ENCODE peak calls at places on chromosomes 12 and 14, in four cellular contexts. J, L, A and F are unnamed samples.

GRCh38 chr12:51183816-51184215 is 10.9 kb upstream of the TFCP2 start:
- DNase-seq in J (no peak), L (no peak), A (no peak), F (no peak)

GRCh38 chr14:50520947-50521815 is 11.2 kb downstream of the MAP4K5 start:
- DNase-seq in A (no peak), J (peak; percentile 10), L (peak; percentile 56), F (peak; percentile 59)

GRCh38 chr14:101903111-101903561 is 61.2 kb upstream of the DYNC1H1 start:
- DNase-seq in J (no peak), A (no peak), L (no peak), F (no peak)

GRCh38 chr12:105331805-105332251 is 1.3 kb downstream of the C12orf75 start:
- DNase-seq in A (peak; percentile 32), L (no peak), J (no peak), F (no peak)

GRCh38 chr14:104107611-104108569 is 22.4 kb downstream of the ASPG start:
- DNase-seq in J (peak; percentile 47), A (no peak), L (no peak), F (no peak)

GRCh38 chr12:77560714-77561113 is 270.0 kb upstream of the NAV3 start:
- DNase-seq in A (peak; percentile 1), J (no peak), L (no peak), F (no peak)

GRCh38 chr12:47828967-47829482 is 9.3 kb upstream of the HDAC7 start:
- DNase-seq in L (no peak), J (peak; percentile 89), A (no peak), F (peak; percentile 60)

GRCh38 chr12:1691123-1692007 is 495 bp downstream of the ADIPOR2 start:
- DNase-seq in A (peak; percentile 31), J (no peak), L (no peak), F (no peak)

GRCh38 chr14:100587248-100587762 is at the start of gene BEGAIN:
- DNase-seq in A (no peak), L (no peak), J (peak; percentile 86), F (no peak)

GRCh38 chr12:121145221-121145620 is 12.5 kb downstream of the P2RX7 start:
- DNase-seq in A (no peak), L (no peak), J (no peak), F (no peak)

GRCh38 chr12:92244036-92244435 is 98.4 kb upstream of the BTG1 start:
- DNase-seq in J (no peak), L (no peak), A (no peak), F (no peak)

GRCh38 chr14:40623641-40624040 is 983.0 kb upstream of the LRFN5 start:
- DNase-seq in L (no peak), J (no peak), A (no peak), F (no peak)

GRCh38 chr12:38155020-38155395 is 161.6 kb upstream of the ALG10B start:
- DNase-seq in J (no peak), L (no peak), A (no peak), F (no peak)

GRCh38 chr12:54015210-54015931 is 6.6 kb downstream of the HOXC8 start:
- DNase-seq in J (no peak), L (no peak), A (no peak), F (no peak)

GRCh38 chr12:67887065-67887464 is 102.2 kb upstream of the IFNG-AS1 start:
- DNase-seq in L (no peak), A (no peak), J (no peak), F (no peak)

GRCh38 chr12:67890726-67891125 is 98.5 kb upstream of the IFNG-AS1 start:
- DNase-seq in A (no peak), J (no peak), L (no peak), F (no peak)

GRCh38 chr12:67892289-67892688 is 97.0 kb upstream of the IFNG-AS1 start:
- DNase-seq in J (no peak), L (no peak), A (no peak), F (no peak)

GRCh38 chr12:67891566-67891965 is 97.7 kb upstream of the IFNG-AS1 start:
- DNase-seq in A (no peak), J (no peak), L (no peak), F (no peak)

GRCh38 chr12:67889935-67890334 is 99.3 kb upstream of the IFNG-AS1 start:
- DNase-seq in J (no peak), A (no peak), L (no peak), F (no peak)
- TF ChIP-seq KDM1A in J (no peak), A (no peak), L (no peak), F (no peak)

DNA sequence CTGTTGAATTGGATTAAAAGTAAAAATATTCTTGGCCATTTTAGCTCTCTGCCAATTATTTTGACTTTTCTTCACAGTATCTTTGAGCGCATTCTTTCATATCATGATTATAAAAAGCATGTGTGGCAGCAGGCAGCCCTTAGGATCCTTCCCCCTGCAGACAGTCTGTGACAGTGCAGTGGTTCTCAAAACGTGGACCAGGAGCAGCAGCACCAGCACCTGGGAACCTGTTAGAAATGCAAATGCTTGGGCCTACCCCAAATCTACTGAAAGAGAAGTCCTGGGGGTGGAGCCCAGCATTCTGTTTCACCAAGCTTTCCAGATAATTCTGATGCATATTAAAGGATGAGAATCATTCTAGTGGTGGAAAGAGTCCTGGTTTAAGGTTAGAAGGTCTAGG is 155.6 kb downstream of the MON2 start:
- DNase-seq in A (no peak), L (no peak), J (no peak), F (no peak)
- TF ChIP-seq KDM1A in A (no peak), L (no peak), J (no peak), F (no peak)

GRCh38 chr12:57815177-57816000 is 3.1 kb downstream of the AVIL start:
- DNase-seq in J (no peak), A (peak; percentile 42), L (no peak), F (peak; percentile 24)

GRCh38 chr12:57816001-57816854 is 2.3 kb downstream of the AVIL start:
- DNase-seq in L (no peak), J (no peak), A (no peak), F (no peak)

GRCh38 chr12:57813971-57814771 is 4.4 kb downstream of the AVIL start:
- DNase-seq in L (no peak), J (no peak), A (peak; percentile 67), F (no peak)

GRCh38 chr12:57817261-57817989 is 1.1 kb downstream of the AVIL start:
- DNase-seq in J (no peak), A (no peak), L (no peak), F (no peak)

DNA sequence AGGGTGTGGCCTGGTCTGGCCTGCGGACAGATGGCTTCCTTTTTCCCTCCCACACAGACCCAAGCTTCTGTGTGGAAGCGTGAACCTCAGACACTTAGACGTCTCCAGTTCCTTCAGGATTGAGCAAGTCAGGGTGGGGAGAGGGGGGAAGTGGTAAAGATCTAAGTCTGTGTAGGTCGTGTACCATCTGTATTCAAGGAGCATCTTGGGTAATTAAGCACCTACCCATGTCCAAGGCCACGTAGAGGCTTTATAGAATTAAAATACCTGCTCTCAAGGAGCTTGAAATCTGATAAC is 1.7 kb downstream of the AVIL start:
- DNase-seq in J (peak; percentile 68), A (no peak), L (no peak), F (no peak)
- TF ChIP-seq KDM1A in J (no peak), A (no peak), L (no peak), F (no peak)

DNA sequence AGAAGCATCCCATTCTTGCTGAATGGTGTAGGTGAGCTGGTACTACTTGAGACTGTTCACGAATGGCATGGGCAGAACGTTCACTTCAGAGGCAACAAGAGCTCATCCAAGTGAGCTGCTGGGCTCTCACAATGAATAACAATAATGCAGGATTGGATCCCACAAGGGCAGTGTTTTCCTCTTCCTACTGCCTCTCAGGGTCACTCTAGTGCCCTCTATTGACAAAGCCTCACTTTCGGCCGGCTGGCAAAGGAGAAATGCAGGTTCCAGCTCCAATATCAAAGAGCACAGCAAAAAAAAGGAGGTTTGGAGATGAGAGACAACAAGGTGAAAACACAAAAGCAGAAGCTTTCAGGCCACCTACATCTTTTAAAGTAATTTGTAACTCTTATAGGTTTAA is 74.6 kb upstream of the MYF6 start:
- DNase-seq in J (no peak), L (no peak), A (peak; percentile 23), F (peak; percentile 34)
- TF ChIP-seq KDM1A in J (no peak), L (no peak), A (no peak), F (no peak)

DNA sequence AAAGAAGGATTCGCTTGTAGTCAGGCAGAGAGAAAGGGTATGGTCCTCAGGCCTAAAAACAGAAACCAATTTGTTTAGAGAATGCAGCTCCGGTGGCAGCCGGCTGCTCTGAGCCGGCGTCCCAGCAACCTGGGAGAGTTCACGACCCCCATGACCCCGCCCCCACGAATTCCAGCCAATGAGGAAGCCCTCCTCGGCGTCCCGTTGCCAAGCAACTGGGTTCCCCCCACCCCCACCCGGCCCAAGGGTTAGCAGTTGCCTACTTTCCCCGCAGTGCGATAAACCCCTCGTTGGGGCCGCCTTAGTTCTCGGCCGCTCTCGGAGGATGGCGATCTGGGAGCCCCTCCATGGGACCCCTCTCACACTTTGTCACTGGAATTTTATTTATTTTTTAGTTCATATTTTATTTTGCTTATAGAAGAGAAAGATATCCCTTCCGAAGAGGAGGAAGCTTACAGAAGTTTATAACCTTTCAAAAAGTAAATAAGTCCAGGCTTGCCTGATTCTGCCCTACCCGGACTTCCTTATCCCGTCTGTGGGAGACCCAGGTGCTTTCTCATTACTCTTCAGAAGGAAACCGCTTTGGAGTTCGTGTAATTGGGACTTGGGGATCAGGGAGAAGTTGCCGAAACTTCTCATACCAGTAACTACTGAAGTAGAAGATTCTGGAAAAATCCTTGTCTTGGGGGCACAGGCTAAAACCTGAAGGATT is at the start of gene CCDC60:
- DNase-seq in J (peak; percentile 87), L (no peak), A (no peak), F (no peak)
- TF ChIP-seq KDM1A in J (no peak), L (no peak), A (no peak), F (no peak)

GRCh38 chr14:105497671-105498429 is 6.8 kb downstream of the TEDC1 start:
- DNase-seq in A (no peak), J (no peak), L (no peak), F (no peak)
- TF ChIP-seq KDM1A in A (no peak), J (no peak), L (no peak), F (no peak)

DNA sequence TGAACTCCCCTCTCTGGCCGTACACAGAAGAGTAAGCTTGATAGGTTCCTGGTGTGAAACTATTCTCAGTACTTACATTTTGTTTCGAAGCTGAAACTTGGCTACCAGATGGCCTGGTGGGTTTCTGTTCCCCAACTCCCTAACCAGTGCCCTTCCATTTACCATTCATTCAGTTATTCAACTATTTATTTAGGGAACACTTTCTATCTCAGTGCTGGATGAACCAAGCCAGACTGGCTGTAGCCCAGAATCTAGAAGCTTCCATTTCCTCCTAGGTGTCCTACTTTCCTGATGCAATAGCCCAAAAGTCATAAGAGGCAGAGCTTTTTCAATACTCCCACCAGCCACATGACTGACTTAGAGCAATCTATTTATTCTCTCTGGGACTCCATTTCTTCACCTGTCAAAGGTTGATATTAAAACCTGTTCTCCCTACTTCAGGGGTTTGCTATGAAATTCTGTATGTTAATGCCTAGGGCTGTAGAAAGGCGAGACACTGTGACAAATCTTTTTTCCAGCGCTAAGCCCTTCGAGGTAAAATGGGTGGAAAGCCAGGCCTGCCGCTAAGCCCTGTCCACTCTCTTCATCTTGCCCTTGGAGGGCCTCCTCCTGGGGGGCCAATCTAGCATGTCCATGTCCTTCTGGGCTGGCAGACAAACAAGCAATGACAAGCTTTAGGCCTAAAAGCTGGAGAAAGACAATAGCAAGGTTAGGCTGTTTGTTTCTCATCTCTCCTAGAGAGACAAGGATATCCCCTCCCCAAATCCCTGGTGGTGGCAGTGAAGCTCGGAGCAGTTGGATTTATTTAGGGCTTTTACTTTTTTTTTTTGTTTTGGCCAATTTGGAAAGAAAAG is 8.2 kb upstream of the IRF2BPL start:
- DNase-seq in J (no peak), L (peak; percentile 60), A (no peak), F (no peak)
- TF ChIP-seq KDM1A in J (no peak), L (no peak), A (no peak), F (no peak)

GRCh38 chr12:71562681-71563595 is 100.7 kb downstream of the ZFC3H1 start:
- DNase-seq in L (no peak), J (no peak), A (no peak), F (no peak)
- TF ChIP-seq KDM1A in L (no peak), J (no peak), A (no peak), F (no peak)

GRCh38 chr14:31968107-31968810 is 108.8 kb upstream of the ARHGAP5 start:
- DNase-seq in J (no peak), A (peak; percentile 86), L (peak; percentile 19), F (no peak)
- TF ChIP-seq KDM1A in J (no peak), A (no peak), L (no peak), F (no peak)